ENCODE peak calls at places on chromosomes 4 and X, in eight cellular contexts. J, F, Y, X, I, N, R and Q are unnamed samples.

GRCh38 chrX:154738013-154738738 is 12.7 kb downstream of the GAB3 start:
- DNase-seq in J (peak; percentile 29), F (peak; percentile 84), Y (no peak), X (no peak), I (no peak), N (no peak), R (no peak), Q (no peak)

GRCh38 chr4:6419452-6420028 is 52.9 kb downstream of the PPP2R2C start:
- DNase-seq in J (no peak), F (no peak), Y (no peak), X (no peak), I (no peak), N (no peak), R (no peak), Q (no peak)

GRCh38 chr4:7693237-7693608 is 246.4 kb downstream of the AFAP1 start:
- DNase-seq in J (no peak), F (no peak), Y (no peak), X (no peak), I (no peak), N (no peak), R (no peak), Q (no peak)

GRCh38 chr4:15003441-15003890 is 1.2 kb downstream of the CPEB2 start:
- DNase-seq in J (peak; percentile 60), F (peak; percentile 52), Y (peak; percentile 25), X (peak; percentile 62), I (peak; percentile 54), N (peak; percentile 76), R (peak; percentile 60), Q (peak; percentile 34)

GRCh38 chr4:84582988-84583870 is at the start of gene CDS1:
- DNase-seq in J (peak; percentile 6), F (no peak), Y (peak; percentile 32), X (peak; percentile 62), I (peak; percentile 16), N (peak; percentile 88), R (no peak), Q (no peak)

GRCh38 chrX:69323786-69324720 is 158.8 kb upstream of the PJA1 start:
- DNase-seq in J (peak; percentile 1), F (no peak), Y (peak; percentile 19), X (no peak), I (no peak), N (no peak), R (no peak), Q (no peak)

GRCh38 chrX:110218591-110218990 is 99.3 kb downstream of the AMMECR1 start:
- DNase-seq in J (no peak), F (peak; percentile 80), Y (no peak), X (no peak), I (no peak), N (no peak), R (no peak), Q (no peak)

GRCh38 chrX:2313864-2314646 is 186.7 kb downstream of the DHRSX start:
- DNase-seq in J (no peak), F (no peak), Y (no peak), X (no peak), I (no peak), N (no peak), R (no peak), Q (no peak)

GRCh38 chr4:148445071-148445902 is 3.1 kb upstream of the NR3C2 start:
- DNase-seq in J (peak; percentile 32), F (no peak), Y (peak; percentile 60), X (peak; percentile 59), I (peak; percentile 76), N (peak; percentile 78), R (peak; percentile 82), Q (peak; percentile 61)

GRCh38 chr4:87193958-87194675 is 26.3 kb downstream of the KLHL8 start:
- DNase-seq in J (no peak), F (no peak), Y (no peak), X (no peak), I (no peak), N (no peak), R (no peak), Q (no peak)

GRCh38 chr4:177220376-177220775 is 89.3 kb upstream of the NEIL3 start:
- DNase-seq in J (no peak), F (peak; percentile 66), Y (no peak), X (no peak), I (no peak), N (no peak), R (no peak), Q (no peak)

GRCh38 chrX:79181401-79181800 is 36.9 kb downstream of the GPR174 start:
- DNase-seq in J (no peak), F (no peak), Y (no peak), X (no peak), I (no peak), N (no peak), R (no peak), Q (no peak)

GRCh38 chrX:104018126-104018525 is 4.6 kb upstream of the H2BW1 start:
- DNase-seq in J (no peak), F (peak; percentile 34), Y (no peak), X (no peak), I (no peak), N (no peak), R (no peak), Q (no peak)

GRCh38 chr4:174318829-174319764 is 35.4 kb downstream of the CEP44 start:
- DNase-seq in J (peak; percentile 25), F (peak; percentile 50), Y (no peak), X (no peak), I (no peak), N (no peak), R (peak; percentile 26), Q (no peak)

GRCh38 chr4:114782842-114783595 is 184.4 kb downstream of the UGT8 start:
- DNase-seq in J (no peak), F (no peak), Y (no peak), X (no peak), I (no peak), N (no peak), R (no peak), Q (no peak)

GRCh38 chr4:114264877-114265291 is 285.4 kb upstream of the ARSJ start:
- DNase-seq in J (no peak), F (no peak), Y (no peak), X (no peak), I (no peak), N (no peak), R (no peak), Q (no peak)

GRCh38 chr4:80228460-80228859 is 31.2 kb downstream of the PRDM8 start:
- DNase-seq in J (no peak), F (no peak), Y (no peak), X (no peak), I (no peak), N (no peak), R (no peak), Q (no peak)

GRCh38 chr4:48269861-48270515 is 350 bp upstream of the TEC start:
- DNase-seq in J (peak; percentile 98), F (peak; percentile 52), Y (peak; percentile 88), X (peak; percentile 95), I (peak; percentile 79), N (peak; percentile 83), R (peak; percentile 74), Q (peak; percentile 73)

GRCh38 chrX:123648028-123648810 is 84.6 kb downstream of the THOC2 start:
- DNase-seq in J (no peak), F (peak; percentile 62), Y (peak; percentile 58), X (no peak), I (no peak), N (peak; percentile 58), R (peak; percentile 12), Q (no peak)

GRCh38 chr4:122232633-122233032 is 80.5 kb downstream of the BLTP1 start:
- DNase-seq in J (no peak), F (no peak), Y (no peak), X (no peak), I (no peak), N (no peak), R (no peak), Q (no peak)

GRCh38 chrX:132226169-132226568 is 6.9 kb upstream of the RAP2C start:
- DNase-seq in J (no peak), F (peak; percentile 27), Y (no peak), X (no peak), I (no peak), N (no peak), R (no peak), Q (no peak)

GRCh38 chr4:35516102-35516501 is 728.2 kb downstream of the ARAP2 start:
- DNase-seq in J (no peak), F (no peak), Y (no peak), X (no peak), I (no peak), N (no peak), R (no peak), Q (no peak)

GRCh38 chrX:130282151-130282550 is 13.5 kb upstream of the ZNF280C start:
- DNase-seq in J (no peak), F (no peak), Y (no peak), X (no peak), I (no peak), N (no peak), R (no peak), Q (no peak)

GRCh38 chr4:176945314-176945713 is 152.6 kb upstream of the VEGFC start:
- DNase-seq in J (no peak), F (peak; percentile 49), Y (no peak), X (no peak), I (no peak), N (no peak), R (no peak), Q (no peak)

GRCh38 chrX:124343016-124343415 is 3.3 kb upstream of the SH2D1A start:
- DNase-seq in J (no peak), F (no peak), Y (no peak), X (no peak), I (no peak), N (no peak), R (peak; percentile 12), Q (no peak)

GRCh38 chr4:1082215-1083182 is 30.9 kb downstream of the RNF212 start:
- DNase-seq in J (no peak), F (peak; percentile 86), Y (no peak), X (peak; percentile 60), I (no peak), N (no peak), R (no peak), Q (no peak)

GRCh38 chr4:170497105-170497504 is 407.3 kb upstream of the AADAT start:
- DNase-seq in J (no peak), F (no peak), Y (peak; percentile 16), X (no peak), I (no peak), N (peak; percentile 20), R (no peak), Q (no peak)

GRCh38 chr4:67700119-67700873 is 659 bp downstream of the UBA6 start:
- DNase-seq in J (peak; percentile 17), F (no peak), Y (no peak), X (no peak), I (no peak), N (peak; percentile 10), R (peak; percentile 30), Q (no peak)

GRCh38 chrX:108270280-108270679 is 167.9 kb downstream of the COL4A6 start:
- DNase-seq in J (no peak), F (no peak), Y (no peak), X (no peak), I (no peak), N (no peak), R (no peak), Q (no peak)

GRCh38 chrX:95539041-95539440 is 1145.6 kb upstream of the DIAPH2 start:
- DNase-seq in J (no peak), F (no peak), Y (no peak), X (no peak), I (no peak), N (no peak), R (no peak), Q (no peak)

GRCh38 chr4:184641022-184641421 is 8.2 kb downstream of the CASP3 start:
- DNase-seq in J (no peak), F (no peak), Y (no peak), X (no peak), I (no peak), N (no peak), R (no peak), Q (no peak)

GRCh38 chr4:1449475-1449832 is 43.2 kb upstream of the NKX1-1 start:
- DNase-seq in J (no peak), F (no peak), Y (no peak), X (no peak), I (no peak), N (no peak), R (no peak), Q (no peak)